ENCODE peak calls at places on chromosomes 6 and 20, in five cellular contexts. F is uterus, T is neural progenitor cell, N is suprapubic skin, B is GM13976. E is an unnamed sample.
A peak's percentile ranks its signal among the peaks of the same experiment; 100 is the strongest.

GRCh38 chr6:156638581-156638980 is 138.6 kb upstream of the ARID1B start:
- DNase-seq in N (no peak), F (no peak), T (no peak), B (no peak), E (no peak)

GRCh38 chr6:170131351-170131750 is 159.5 kb downstream of the DLL1 start:
- DNase-seq in N (peak; percentile 56), T (no peak), B (no peak), F (peak; percentile 4), E (peak; percentile 14)

GRCh38 chr6:81226957-81227356 is 525.5 kb downstream of the TENT5A start:
- DNase-seq in T (no peak), B (no peak), N (no peak), F (no peak), E (no peak)

GRCh38 chr6:33851959-33852358 is 48.2 kb upstream of the MLN start:
- DNase-seq in B (no peak), N (no peak), F (no peak), T (peak; percentile 60), E (no peak)

GRCh38 chr6:158500016-158500735 is 59.7 kb upstream of the TMEM181 start:
- DNase-seq in T (no peak), N (no peak), B (no peak), F (no peak), E (no peak)

GRCh38 chr6:149917679-149918078 is 5.2 kb downstream of the RAET1G start:
- DNase-seq in T (no peak), B (no peak), N (no peak), F (no peak), E (no peak)

GRCh38 chr20:298755-299391 is 1.5 kb downstream of the ZCCHC3 start:
- DNase-seq in T (no peak), B (no peak), F (no peak), N (no peak), E (no peak)

GRCh38 chr20:62263396-62263795 is 25.1 kb downstream of the OSBPL2 start:
- DNase-seq in T (no peak), N (no peak), F (no peak), B (no peak), E (no peak)

GRCh38 chr6:168132531-168133184 is 53.6 kb upstream of the FRMD1 start:
- DNase-seq in B (no peak), N (peak; percentile 83), T (peak; percentile 88), F (peak; percentile 57), E (no peak)

GRCh38 chr20:36775196-36775595 is 1.6 kb upstream of the DSN1 start:
- DNase-seq in B (no peak), T (no peak), N (no peak), F (no peak), E (no peak)

GRCh38 chr6:145714731-145715130 is 20.6 kb downstream of the EPM2A start:
- DNase-seq in F (no peak), B (no peak), N (no peak), T (no peak), E (no peak)

GRCh38 chr6:93304514-93304913 is 114.8 kb downstream of the EPHA7 start:
- DNase-seq in N (no peak), F (no peak), B (no peak), T (peak; percentile 3), E (no peak)

GRCh38 chr6:32972353-32973143 is 4.2 kb downstream of the BRD2 start:
- DNase-seq in N (no peak), B (peak; percentile 63), F (peak; percentile 41), T (peak; percentile 70), E (no peak)

GRCh38 chr6:147782302-147782701 is 273.8 kb downstream of the SAMD5 start:
- DNase-seq in N (no peak), T (peak; percentile 39), F (no peak), B (no peak), E (no peak)

GRCh38 chr6:161443868-161444267 is 170.0 kb upstream of the AGPAT4 start:
- DNase-seq in B (no peak), T (peak; percentile 62), F (no peak), N (no peak), E (no peak)

GRCh38 chr6:144678844-144679243 is 393.7 kb downstream of the UTRN start:
- DNase-seq in T (no peak), B (no peak), N (no peak), F (no peak), E (no peak)

GRCh38 chr20:57707849-57708693 is 1.7 kb downstream of the PMEPA1 start:
- DNase-seq in T (no peak), F (no peak), B (no peak), N (no peak), E (no peak)

GRCh38 chr6:126919947-126920346 is 198.5 kb upstream of the RSPO3 start:
- DNase-seq in B (no peak), T (no peak), N (no peak), F (no peak), E (no peak)

GRCh38 chr6:119179062-119179461 is 100.6 kb upstream of the FAM184A start:
- DNase-seq in T (no peak), B (no peak), F (no peak), N (no peak), E (no peak)

GRCh38 chr6:155791186-155791585 is 335.5 kb upstream of the NOX3 start:
- DNase-seq in N (no peak), B (no peak), F (no peak), T (no peak), E (no peak)

GRCh38 chr20:1105599-1106194 is 12.7 kb upstream of the PSMF1 start:
- DNase-seq in N (no peak), B (no peak), T (no peak), F (no peak), E (no peak)

GRCh38 chr6:84399003-84399402 is 171.6 kb upstream of the CEP162 start:
- DNase-seq in F (no peak), B (no peak), T (no peak), N (no peak), E (no peak)

GRCh38 chr20:4297141-4297826 is 281.9 kb upstream of the RNF24 start:
- DNase-seq in T (no peak), N (no peak), B (no peak), F (peak; percentile 51), E (no peak)

GRCh38 chr6:170360476-170360875 is 53.9 kb downstream of the FAM120B start:
- DNase-seq in F (no peak), N (no peak), T (no peak), B (no peak), E (no peak)

GRCh38 chr6:28355743-28356665 is 6.3 kb downstream of the ZKSCAN3 start:
- DNase-seq in T (peak; percentile 91), B (peak; percentile 71), N (peak; percentile 86), F (peak; percentile 69), E (peak; percentile 32)

GRCh38 chr6:1789092-1789491 is 179.4 kb downstream of the FOXC1 start:
- DNase-seq in N (no peak), F (no peak), B (no peak), T (no peak), E (no peak)

GRCh38 chr20:51412991-51413471 is 129.5 kb downstream of the NFATC2 start:
- DNase-seq in B (peak; percentile 25), F (no peak), N (no peak), T (no peak), E (no peak)

GRCh38 chr6:151286192-151286591 is 46.4 kb downstream of the AKAP12 start:
- DNase-seq in B (no peak), N (no peak), T (no peak), F (no peak), E (no peak)

GRCh38 chr20:17169575-17170136 is 57.2 kb upstream of the PCSK2 start:
- DNase-seq in N (no peak), B (no peak), F (no peak), T (no peak), E (no peak)

GRCh38 chr20:45341939-45342862 is 6.0 kb downstream of the SDC4 start:
- DNase-seq in F (peak; percentile 53), B (no peak), T (peak; percentile 52), N (peak; percentile 86), E (no peak)

GRCh38 chr20:50292324-50293243 is 102.0 kb downstream of the CEBPB start:
- DNase-seq in B (no peak), F (peak; percentile 97), T (no peak), N (peak; percentile 97), E (peak; percentile 92)

GRCh38 chr6:47075741-47076421 is 33.7 kb upstream of the ADGRF1 start:
- DNase-seq in F (no peak), N (no peak), T (no peak), B (no peak), E (no peak)

GRCh38 chr6:41428995-41429417 is 93.6 kb downstream of the NCR2 start:
- DNase-seq in B (no peak), F (peak; percentile 71), T (no peak), N (no peak), E (no peak)

GRCh38 chr6:90028080-90028778 is 134.0 kb downstream of the GJA10 start:
- DNase-seq in T (no peak), N (no peak), F (no peak), B (no peak), E (no peak)

DNA sequence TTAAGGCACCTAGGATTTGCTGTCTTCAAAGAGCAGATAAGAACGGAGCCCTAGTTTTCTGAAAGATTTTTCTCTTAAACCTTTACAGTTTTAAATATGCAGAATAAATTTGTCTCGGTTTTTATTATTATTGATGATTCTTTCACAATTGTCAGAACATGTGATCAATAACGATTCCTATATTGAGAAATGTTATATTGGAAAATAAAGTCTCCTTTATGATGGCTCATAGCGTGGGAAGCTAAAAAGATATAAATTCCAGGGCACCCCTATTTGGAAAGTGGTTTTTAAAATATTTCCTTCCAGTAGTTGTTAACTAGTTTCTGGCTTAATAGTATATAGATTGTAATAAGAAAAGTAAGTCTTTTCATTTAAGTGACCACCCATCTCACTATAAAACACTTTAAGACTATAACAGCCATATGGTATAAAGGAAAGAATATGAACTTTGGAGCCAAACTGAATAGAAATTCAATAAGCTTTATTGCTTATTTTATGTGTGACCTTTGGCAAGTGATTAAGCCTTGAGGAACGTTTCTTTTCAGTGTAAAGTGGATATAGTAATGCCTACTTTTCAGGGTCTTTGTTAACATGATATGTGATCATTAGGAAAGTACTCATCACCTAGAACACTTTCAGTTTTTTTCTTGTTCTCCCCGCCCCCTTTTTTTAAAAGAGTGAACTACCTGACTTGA is 369.6 kb downstream of the LAMA2 start:
- DNase-seq in N (no peak), B (no peak), T (no peak), F (no peak), E (no peak)
- TF ChIP-seq CTCF in N (no peak), B (no peak), T (no peak), F (no peak), E (no peak)

GRCh38 chr20:56202493-56203077 is 45.9 kb upstream of the MC3R start:
- DNase-seq in N (no peak), B (no peak), F (no peak), T (no peak), E (no peak)
- TF ChIP-seq CTCF in N (peak; percentile 37), B (no peak), F (no peak), T (peak; percentile 50), E (no peak)

GRCh38 chr20:6074145-6074561 is 20.3 kb upstream of the LRRN4 start:
- DNase-seq in F (no peak), T (peak; percentile 18), N (peak; percentile 41), B (no peak), E (no peak)
- TF ChIP-seq CTCF in F (no peak), T (peak; percentile 43), N (peak; percentile 17), B (peak; percentile 19), E (no peak)

GRCh38 chr6:39302011-39302410 is 12.2 kb downstream of the KCNK17 start:
- DNase-seq in N (no peak), B (no peak), T (no peak), F (no peak), E (no peak)

GRCh38 chr6:39303425-39304153 is 10.6 kb downstream of the KCNK17 start:
- DNase-seq in T (no peak), N (no peak), B (no peak), F (no peak), E (no peak)

GRCh38 chr6:39302669-39303424 is 11.4 kb downstream of the KCNK17 start:
- DNase-seq in F (peak; percentile 49), B (peak; percentile 93), N (peak; percentile 90), T (peak; percentile 93), E (peak; percentile 89)

GRCh38 chr6:39300739-39301138 is 13.5 kb downstream of the KCNK17 start:
- DNase-seq in N (no peak), T (no peak), F (no peak), B (no peak), E (no peak)

GRCh38 chr6:39301606-39302005 is 12.6 kb downstream of the KCNK17 start:
- DNase-seq in N (no peak), F (no peak), T (peak; percentile 70), B (no peak), E (no peak)
- TF ChIP-seq CTCF in N (no peak), F (no peak), T (peak; percentile 63), B (no peak), E (no peak)

E was measured in omental fat pad.